ENCODE peak calls at places on chromosomes 16 and 17, in six cellular contexts. Y is HepG2, M is H1, O is GM12891, E is K562, F is GM12878. R is an unnamed sample.

GRCh38 chr16:68752602-68753001 is 15.5 kb downstream of the CDH1 start:
- DNase-seq in M (no peak), F (no peak), E (peak), O (no peak), Y (peak), R (no peak)

GRCh38 chr17:32927724-32928526 is at the start of gene TMEM98:
- DNase-seq in O (peak), Y (no peak), M (peak), F (no peak), E (peak), R (no peak)

GRCh38 chr16:80519189-80519588 is 21.6 kb upstream of the DYNLRB2 start:
- DNase-seq in O (no peak), F (no peak), E (no peak), Y (no peak), M (no peak), R (no peak)

GRCh38 chr17:33324741-33325140 is 31.6 kb upstream of the ASIC2 start:
- DNase-seq in F (no peak), E (no peak), O (no peak), Y (no peak), M (no peak), R (no peak)

GRCh38 chr16:980595-980854 is 1.0 kb upstream of the SOX8 start:
- DNase-seq in F (no peak), Y (no peak), E (no peak), O (no peak), M (no peak), R (no peak)

GRCh38 chr16:79286646-79287423 is 313.7 kb downstream of the MAF start:
- DNase-seq in O (peak), M (no peak), Y (no peak), F (peak), E (no peak), R (no peak)

GRCh38 chr16:87806246-87806607 is 40.4 kb upstream of the KLHDC4 start:
- DNase-seq in O (no peak), Y (no peak), F (no peak), M (no peak), E (peak), R (no peak)

GRCh38 chr17:869567-870530 is 87.7 kb downstream of the MRM3 start:
- DNase-seq in E (no peak), M (no peak), F (no peak), O (no peak), Y (no peak), R (no peak)

GRCh38 chr16:70691223-70692129 is 5.6 kb upstream of the MTSS2 start:
- DNase-seq in Y (peak), E (no peak), F (no peak), O (no peak), M (no peak), R (no peak)

GRCh38 chr17:56174421-56174820 is 21.1 kb downstream of the ANKFN1 start:
- DNase-seq in E (no peak), M (no peak), O (no peak), F (no peak), Y (no peak), R (no peak)

GRCh38 chr16:57187508-57187854 is 1.4 kb downstream of the RSPRY1 start:
- DNase-seq in E (no peak), O (no peak), M (no peak), F (no peak), Y (peak), R (no peak)

GRCh38 chr17:28074010-28074409 is 31.5 kb downstream of the NLK start:
- DNase-seq in E (no peak), O (no peak), Y (no peak), F (no peak), M (no peak), R (no peak)

GRCh38 chr16:81035975-81036750 is 521 bp downstream of the ATMIN start:
- DNase-seq in E (peak), O (peak), M (peak), F (no peak), Y (peak), R (peak)

GRCh38 chr16:52964290-52964689 is 88.4 kb downstream of the CHD9NB start:
- DNase-seq in M (no peak), Y (no peak), E (no peak), O (no peak), F (no peak), R (no peak)

GRCh38 chr17:35804658-35805192 is 4.6 kb upstream of the TAF15 start:
- DNase-seq in O (peak), M (no peak), Y (peak), F (peak), E (peak), R (peak)

GRCh38 chr16:85649978-85650863 is 37.1 kb downstream of the GSE1 start:
- DNase-seq in M (no peak), O (no peak), E (no peak), Y (no peak), F (no peak), R (no peak)

GRCh38 chr16:49969356-49970030 is 55.5 kb upstream of the CNEP1R1 start:
- DNase-seq in M (no peak), O (no peak), F (no peak), Y (peak), E (no peak), R (no peak)

GRCh38 chr17:57086069-57086930 is 1.3 kb downstream of the AKAP1 start:
- DNase-seq in Y (peak), E (peak), O (no peak), F (no peak), M (peak), R (no peak)

GRCh38 chr17:43399839-43400328 is 1.1 kb downstream of the ARL4D start:
- DNase-seq in E (no peak), M (no peak), F (no peak), O (no peak), Y (no peak), R (no peak)

GRCh38 chr16:28943281-28943680 is 7.5 kb upstream of the NFATC2IP start:
- DNase-seq in E (no peak), O (no peak), Y (no peak), M (no peak), F (no peak), R (no peak)

GRCh38 chr17:16977932-16978331 is 6.0 kb upstream of the TNFRSF13B start:
- DNase-seq in E (no peak), O (no peak), F (no peak), M (peak), Y (no peak), R (no peak)

GRCh38 chr17:29358421-29358820 is 31.7 kb upstream of the TAOK1 start:
- DNase-seq in F (no peak), O (no peak), E (no peak), M (no peak), Y (no peak), R (no peak)

GRCh38 chr17:18362509-18363020 is 785 bp downstream of the SHMT1 start:
- DNase-seq in O (no peak), M (peak), F (no peak), E (peak), Y (peak), R (no peak)

GRCh38 chr17:65515959-65516948 is 45.2 kb downstream of the AXIN2 start:
- DNase-seq in O (no peak), E (no peak), F (no peak), Y (peak), M (peak), R (no peak)

GRCh38 chr16:88005148-88005547 is 53.9 kb downstream of the BANP start:
- DNase-seq in M (peak), Y (no peak), F (no peak), E (peak), O (no peak), R (no peak)

GRCh38 chr17:74919440-74920305 is 3.4 kb downstream of the USH1G start:
- DNase-seq in M (peak), O (no peak), F (no peak), Y (peak), E (peak), R (no peak)

GRCh38 chr17:55674107-55674506 is 48.6 kb downstream of the TMEM100 start:
- DNase-seq in O (no peak), M (no peak), Y (no peak), E (no peak), F (no peak), R (no peak)

GRCh38 chr17:3034578-3034920 is 28.9 kb downstream of the OR1D5 start:
- DNase-seq in O (no peak), F (no peak), Y (no peak), M (no peak), E (no peak), R (no peak)

GRCh38 chr17:12352127-12352526 is 313.6 kb upstream of the MYOCD start:
- DNase-seq in E (no peak), M (no peak), F (no peak), Y (no peak), O (no peak), R (no peak)

GRCh38 chr16:48231675-48232214 is 12.4 kb upstream of the LONP2 start:
- DNase-seq in Y (peak), F (no peak), E (peak), O (peak), M (peak), R (no peak)

GRCh38 chr17:16924701-16925440 is 47.0 kb downstream of the TNFRSF13B start:
- DNase-seq in F (no peak), Y (no peak), E (no peak), M (no peak), O (no peak), R (no peak)

GRCh38 chr17:1201132-1201702 is 21.4 kb upstream of the ABR start:
- DNase-seq in M (no peak), F (no peak), Y (no peak), E (no peak), O (no peak), R (no peak)

GRCh38 chr16:3946604-3947180 is 66.2 kb upstream of the CREBBP start:
- DNase-seq in Y (no peak), E (no peak), F (no peak), O (no peak), M (no peak), R (no peak)

GRCh38 chr16:73793286-73793685 is 503.3 kb upstream of the PSMD7 start:
- DNase-seq in E (no peak), Y (no peak), M (no peak), F (no peak), O (no peak), R (no peak)

GRCh38 chr17:79045001-79045729 is 21.2 kb downstream of the C1QTNF1 start:
- DNase-seq in Y (no peak), M (no peak), F (no peak), O (no peak), E (no peak), R (peak)

GRCh38 chr16:8904018-8904430 is 21.9 kb downstream of the LITAFD start:
- DNase-seq in F (no peak), Y (no peak), M (no peak), O (no peak), E (no peak), R (no peak)

GRCh38 chr16:27847030-27847550 is 216.4 kb downstream of the GSG1L start:
- DNase-seq in E (no peak), Y (no peak), M (no peak), O (no peak), F (no peak), R (no peak)

GRCh38 chr17:59652119-59652518 is 32.4 kb downstream of the CLTC start:
- DNase-seq in F (no peak), E (no peak), Y (no peak), M (no peak), O (no peak), R (no peak)

GRCh38 chr16:85392756-85393673 is 220.1 kb upstream of the GSE1 start:
- DNase-seq in O (no peak), E (no peak), Y (no peak), M (peak), F (no peak), R (no peak)

DNA sequence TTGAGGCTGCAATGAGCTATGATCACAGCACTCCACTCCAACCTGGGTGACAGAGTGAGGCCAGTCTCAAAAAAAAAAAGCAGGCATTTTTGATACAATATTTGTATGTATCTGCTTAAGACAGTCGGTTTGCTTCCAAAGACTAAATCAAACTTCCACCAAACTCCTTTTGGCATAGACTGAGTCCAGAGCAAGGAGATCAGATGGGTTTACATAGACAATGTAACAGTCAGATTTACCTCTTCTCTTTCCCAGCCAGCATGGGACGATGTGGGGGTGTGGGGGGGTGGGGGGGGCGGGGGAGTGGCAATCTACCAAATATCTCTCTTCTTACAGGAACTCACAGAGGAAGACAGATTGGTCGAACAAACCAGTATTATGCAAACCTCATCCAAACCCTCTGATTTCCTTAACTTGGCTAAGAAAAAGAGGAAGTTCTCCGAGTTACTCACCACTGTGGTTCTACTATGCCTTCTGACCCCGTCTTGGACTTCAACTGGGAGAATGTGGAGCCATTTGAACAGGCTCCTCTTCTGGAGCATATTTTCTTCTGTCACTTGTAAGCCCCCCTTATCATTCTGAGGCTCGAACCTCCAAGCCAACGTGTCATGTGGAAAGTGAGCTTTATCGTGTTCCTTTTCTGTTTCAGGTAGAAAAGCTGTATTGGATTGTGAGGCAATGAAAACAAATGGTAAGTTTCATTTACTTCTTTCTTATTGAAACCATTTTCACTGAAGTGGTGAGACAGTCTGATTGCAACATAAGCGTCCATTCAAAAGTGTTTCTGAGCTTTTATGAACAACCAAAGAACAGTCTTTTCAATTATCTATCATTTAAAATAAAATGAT is at the start of gene MILR1:
- DNase-seq in O (no peak), Y (no peak), M (no peak), F (peak), E (peak), R (no peak)
- TF ChIP-seq POLR2A in O (no peak), Y (no peak), M (no peak), F (no peak), E (peak), R (no peak)

DNA sequence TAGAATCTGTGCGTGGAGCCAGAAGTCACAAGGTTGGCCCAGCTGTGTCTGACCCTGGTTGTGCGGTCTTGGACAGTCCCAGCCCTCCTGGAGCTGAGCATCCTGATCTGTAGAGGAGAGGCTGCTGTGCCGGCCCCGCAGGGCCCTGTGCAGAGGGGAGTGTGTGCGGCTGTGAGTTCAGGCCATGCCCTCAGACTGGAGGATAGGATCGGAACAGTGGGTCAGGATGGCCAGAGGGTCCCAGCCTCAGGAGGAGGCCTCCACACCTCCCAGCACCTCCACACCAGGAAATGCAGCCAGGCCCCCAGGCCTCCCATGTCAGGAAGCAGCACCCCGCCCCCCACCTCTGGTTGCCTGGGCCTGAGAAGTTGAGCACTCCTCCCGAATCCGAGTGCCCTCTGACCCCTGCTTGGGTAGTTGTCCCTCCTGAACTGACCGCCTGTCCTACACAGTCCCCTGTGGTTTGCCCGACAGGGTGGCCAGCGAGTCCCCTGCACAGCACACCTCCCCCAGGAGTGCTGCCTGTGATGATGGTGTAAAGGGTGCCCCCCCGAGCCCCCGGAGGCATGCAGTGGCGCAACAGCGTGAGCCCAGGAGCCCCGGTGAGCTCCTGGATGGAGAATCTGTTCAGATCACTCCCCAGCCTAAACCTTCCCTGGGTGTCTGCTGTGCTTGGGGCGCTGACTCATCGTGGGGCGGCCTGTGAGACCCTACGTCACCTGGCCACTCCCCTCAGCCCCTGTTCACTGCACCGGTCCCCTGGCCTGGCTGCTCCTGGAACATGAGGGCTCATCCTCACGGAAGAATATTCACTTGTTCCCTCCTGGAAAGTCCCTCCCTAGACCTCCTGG is 285.2 kb downstream of the SEC14L1 start:
- DNase-seq in E (peak), F (no peak), O (no peak), M (no peak), Y (no peak), R (no peak)
- TF ChIP-seq POLR2AphosphoS5 in E (no peak), F (no peak), O (no peak), M (no peak), Y (no peak), R (no peak)

DNA sequence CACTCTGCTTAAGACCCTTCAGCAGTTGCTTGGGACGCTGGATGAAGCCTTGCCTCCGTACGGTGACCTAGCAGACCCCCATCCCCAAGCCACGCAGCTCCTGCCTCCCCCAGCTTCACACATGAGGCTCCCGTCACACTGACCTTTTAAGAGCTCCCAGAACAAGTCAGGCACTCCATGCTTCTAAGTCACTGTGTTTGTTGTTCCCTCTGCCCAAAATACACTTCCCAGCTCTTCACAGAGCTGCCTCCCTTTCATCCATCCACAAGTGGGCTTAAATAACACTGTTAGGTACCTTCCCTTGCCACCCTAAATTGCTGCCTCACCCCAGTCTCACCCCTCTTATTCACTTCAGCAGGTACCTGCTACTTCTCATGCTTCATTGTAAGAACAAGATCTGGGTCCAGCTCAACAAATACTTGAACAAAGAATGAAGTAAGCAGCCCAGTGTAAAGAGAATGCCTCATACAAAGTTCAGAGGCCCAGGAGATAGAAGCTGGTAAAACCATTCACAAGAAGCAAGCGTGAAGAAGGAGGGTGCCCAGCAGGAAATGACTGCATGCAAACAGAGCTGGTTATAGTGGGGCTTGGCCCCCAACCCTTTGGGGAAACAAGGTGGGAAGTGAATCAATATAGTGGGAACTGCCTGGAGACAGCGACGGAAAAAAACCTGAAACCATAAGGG is 5.8 kb downstream of the ZC3H7A start:
- DNase-seq in F (no peak), E (no peak), M (no peak), Y (peak), O (no peak), R (no peak)
- TF ChIP-seq TAF1 in F (no peak), E (no peak), M (no peak), Y (no peak), O (no peak), R (no peak)

DNA sequence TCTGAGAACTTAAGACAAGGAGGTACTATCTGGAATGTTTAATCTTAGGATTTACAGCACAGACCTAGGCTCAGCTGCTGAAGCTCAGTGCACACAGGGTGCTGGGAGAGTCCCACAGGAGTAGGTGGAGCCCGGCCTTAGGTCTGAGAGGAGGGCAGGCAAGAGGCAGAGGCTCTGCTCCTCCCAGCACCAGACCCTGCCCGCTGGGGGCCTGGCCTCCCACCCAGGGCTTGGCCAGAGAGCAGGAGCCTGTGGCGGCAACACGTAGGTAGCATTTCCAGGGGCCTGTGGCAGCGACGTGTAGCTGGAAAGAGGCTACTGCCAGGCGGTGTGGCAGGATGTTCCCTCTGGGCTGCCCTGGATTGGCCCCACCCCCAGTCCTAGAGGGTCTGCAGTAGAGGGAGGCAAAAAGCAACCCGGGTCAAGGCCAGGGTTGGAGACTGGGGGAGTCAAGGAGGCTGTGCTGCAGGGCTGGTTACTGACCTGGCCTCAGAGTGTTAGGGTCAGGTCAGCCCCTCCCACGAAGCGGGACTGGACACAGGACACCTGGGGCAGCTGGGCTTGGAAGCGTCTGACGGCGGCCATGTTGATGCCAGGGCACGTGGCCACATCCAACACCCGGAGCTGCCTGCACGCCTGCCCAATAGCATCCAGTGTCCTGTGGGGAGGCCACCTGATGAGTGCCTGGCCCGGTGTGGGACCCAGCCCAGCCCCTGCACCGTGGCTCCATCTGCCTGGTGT is 8.4 kb downstream of the ELMO3 start:
- DNase-seq in Y (no peak), O (no peak), F (no peak), E (peak), M (no peak), R (no peak)
- TF ChIP-seq POLR2A in Y (no peak), O (no peak), F (peak), E (no peak), M (no peak), R (peak)

R was measured in GM12892.